ENCODE peak calls at places on chromosomes 4 and X, in seven cellular contexts. C is IMR-90, U is neuronal stem cell, I is H9, R is trophoblast cell, Z is mesenchymal stem cell, K is H1. G is an unnamed sample.

GRCh38 chr4:3736290-3736689 is 29.9 kb upstream of the ADRA2C start:
- DNase-seq in C (no peak), U (no peak), I (no peak), R (no peak), Z (no peak), K (no peak), G (no peak)

GRCh38 chr4:80197601-80198444 is 520 bp downstream of the PRDM8 start:
- DNase-seq in C (no peak), U (no peak), I (peak; percentile 70), R (peak; percentile 20), Z (peak; percentile 49), K (peak; percentile 73), G (peak; percentile 56)

GRCh38 chr4:100823066-100823992 is 305.5 kb upstream of the EMCN start:
- DNase-seq in C (no peak), U (no peak), I (no peak), R (no peak), Z (no peak), K (no peak), G (no peak)

GRCh38 chrX:150761819-150762216 is 68.6 kb downstream of the MTMR1 start:
- DNase-seq in C (no peak), U (no peak), I (no peak), R (no peak), Z (no peak), K (no peak), G (no peak)

GRCh38 chr4:76087007-76087769 is 12.7 kb downstream of the ART3 start:
- DNase-seq in C (peak; percentile 61), U (peak; percentile 63), I (peak; percentile 78), R (peak; percentile 35), Z (peak; percentile 72), K (peak; percentile 64), G (peak; percentile 91)

GRCh38 chr4:45350438-45350837 is 624.1 kb upstream of the GNPDA2 start:
- DNase-seq in C (no peak), U (no peak), I (no peak), R (no peak), Z (peak; percentile 56), K (no peak), G (no peak)

GRCh38 chrX:102063445-102064074 is 61.9 kb upstream of the TCEAL2 start:
- DNase-seq in C (no peak), U (no peak), I (no peak), R (no peak), Z (no peak), K (no peak), G (peak; percentile 35)

GRCh38 chrX:144601010-144601409 is 646.3 kb upstream of the SPANXN1 start:
- DNase-seq in C (no peak), U (no peak), I (no peak), R (no peak), Z (no peak), K (no peak), G (no peak)

GRCh38 chr4:108902769-108903168 is 139.9 kb upstream of the ETNPPL start:
- DNase-seq in C (no peak), U (no peak), I (no peak), R (no peak), Z (no peak), K (no peak), G (no peak)
- H2BK120ac ChIP-seq in C (no peak overlapping the region), U (no peak overlapping the region), I (no peak overlapping the region), R (no peak overlapping the region), Z (no peak overlapping the region), K (no peak overlapping the region), G (no peak overlapping the region)

GRCh38 chrX:79721234-79721633 is 293.3 kb upstream of the TBX22 start:
- DNase-seq in C (no peak), U (no peak), I (no peak), R (no peak), Z (no peak), K (no peak), G (no peak)

GRCh38 chrX:79719568-79720231 is 294.9 kb upstream of the TBX22 start:
- DNase-seq in C (no peak), U (no peak), I (no peak), R (no peak), Z (no peak), K (no peak), G (no peak)

DNA sequence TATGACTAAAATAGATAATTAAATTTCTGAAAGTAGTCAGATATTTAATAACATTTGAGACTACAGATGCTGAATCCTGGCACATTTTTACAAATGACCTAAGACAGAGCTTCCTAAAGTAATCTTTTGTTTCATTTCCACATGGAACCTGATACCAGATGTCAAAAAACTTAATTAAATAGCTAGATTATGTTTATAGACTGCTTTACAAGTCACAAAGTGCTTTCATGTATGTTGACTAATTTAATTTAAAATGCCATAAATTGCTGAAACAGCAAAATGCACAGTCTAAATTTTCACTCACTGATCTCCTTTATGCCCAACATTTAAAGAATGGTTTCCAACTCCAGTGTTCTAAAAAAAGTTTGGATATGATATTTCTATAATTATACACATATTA is 299.1 kb upstream of the TBX22 start:
- DNase-seq in C (no peak), U (no peak), I (no peak), R (no peak), Z (no peak), K (no peak), G (no peak)
- H2BK120ac ChIP-seq in C (no peak overlapping the region), U (no peak overlapping the region), I (no peak overlapping the region), R (no peak overlapping the region), Z (no peak overlapping the region), K (no peak overlapping the region), G (no peak overlapping the region)

DNA sequence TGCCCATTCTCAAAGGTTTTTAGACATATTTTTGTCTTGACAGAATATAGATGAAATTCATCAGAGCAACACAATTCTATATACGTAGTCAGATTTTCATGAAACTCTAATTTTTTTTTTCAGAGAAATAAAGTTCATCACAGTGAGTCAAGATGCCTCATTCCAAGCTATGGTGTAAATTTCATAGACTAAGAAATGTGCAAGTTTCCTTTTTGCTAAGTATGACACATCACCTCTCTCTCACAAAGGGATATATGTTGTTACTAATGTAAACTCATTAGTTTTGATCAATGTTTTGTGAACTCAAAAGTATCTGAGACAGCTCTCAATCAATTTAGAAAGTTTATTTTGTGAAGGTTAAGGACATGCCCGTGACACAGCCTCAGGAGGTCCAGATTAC is 60.4 kb upstream of the ATXN3L start:
- DNase-seq in C (peak; percentile 69), U (no peak), I (no peak), R (no peak), Z (peak; percentile 19), K (no peak), G (no peak)
- H2BK120ac ChIP-seq in C (peak overlapping the region; percentile 47), U (no peak overlapping the region), I (no peak overlapping the region), R (no peak overlapping the region), Z (no peak overlapping the region), K (no peak overlapping the region), G (no peak overlapping the region)

DNA sequence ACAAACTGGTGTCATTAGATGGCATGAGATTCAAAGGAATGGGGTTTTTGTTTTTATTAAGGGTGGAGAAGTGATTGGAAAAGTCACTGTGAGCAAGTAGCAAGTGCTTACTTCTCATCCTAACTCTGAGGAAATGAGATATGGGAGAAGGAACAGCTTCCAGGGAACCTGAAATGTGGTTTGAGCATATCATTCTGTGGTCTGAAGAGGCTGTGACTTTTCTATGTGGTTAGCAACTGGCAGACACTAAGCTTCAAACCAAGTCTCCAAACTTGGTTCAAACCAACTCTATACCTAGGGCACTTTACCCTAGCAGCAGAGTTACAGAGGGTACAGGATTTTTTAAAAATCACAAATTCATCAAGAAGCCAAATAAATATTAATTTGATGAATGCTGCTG is 58.2 kb downstream of the DCLK2 start:
- DNase-seq in C (peak; percentile 76), U (no peak), I (no peak), R (no peak), Z (peak; percentile 63), K (no peak), G (no peak)
- H2BK120ac ChIP-seq in C (peak overlapping the region; percentile 93), U (no peak overlapping the region), I (no peak overlapping the region), R (no peak overlapping the region), Z (peak overlapping the region; percentile 77), K (no peak overlapping the region), G (no peak overlapping the region)

DNA sequence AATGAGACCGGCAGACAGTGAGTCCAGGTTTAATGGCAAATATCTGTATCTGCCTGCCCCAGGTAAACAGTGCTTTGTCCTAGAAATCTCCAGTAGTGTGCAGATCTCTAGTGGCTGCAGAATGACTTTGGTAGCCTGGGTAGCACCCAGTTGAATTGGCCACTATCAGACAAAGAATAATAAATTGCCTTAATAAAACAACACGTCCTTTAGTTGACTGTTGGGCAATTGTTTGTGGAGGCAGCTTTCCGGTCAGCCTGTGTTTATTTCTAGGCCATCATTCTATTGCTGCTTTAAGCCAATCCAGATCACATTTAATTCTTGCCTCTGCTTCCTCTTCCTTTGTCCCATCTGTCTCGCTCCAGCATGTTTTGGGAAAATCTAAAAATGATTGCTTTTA is 52.6 kb downstream of the SNX25 start:
- DNase-seq in C (no peak), U (no peak), I (no peak), R (no peak), Z (peak; percentile 41), K (no peak), G (no peak)
- H2BK120ac ChIP-seq in C (no peak overlapping the region), U (no peak overlapping the region), I (no peak overlapping the region), R (no peak overlapping the region), Z (no peak overlapping the region), K (no peak overlapping the region), G (no peak overlapping the region)